ENCODE peak calls at places on chromosomes 11 and 22, in seven cellular contexts. G is body of pancreas, R is heart left ventricle, S is uterus, A is ovary, Y is IMR-90, F is breast epithelium. L is an unnamed sample.

GRCh38 chr22:24951942-24952836 is at the start of gene KIAA1671:
- DNase-seq in S (peak; percentile 74), A (peak; percentile 94), G (peak; percentile 93), Y (peak; percentile 27), R (peak; percentile 94), F (peak; percentile 80), L (no peak)

GRCh38 chr11:43515090-43515489 is 156.4 kb downstream of the TTC17 start:
- DNase-seq in S (no peak), Y (no peak), G (peak; percentile 10), A (no peak), R (no peak), F (no peak), L (no peak)

GRCh38 chr11:93850585-93851018 is at the start of gene VSTM5:
- DNase-seq in S (no peak), F (no peak), A (no peak), Y (no peak), R (no peak), G (no peak), L (no peak)

GRCh38 chr22:46881373-46882118 is 119.1 kb downstream of the TBC1D22A start:
- DNase-seq in F (no peak), R (no peak), G (no peak), A (no peak), S (no peak), Y (peak; percentile 73), L (no peak)

GRCh38 chr11:6443269-6444003 is 2.6 kb upstream of the HPX start:
- DNase-seq in F (peak; percentile 28), S (peak; percentile 54), G (peak; percentile 66), Y (peak; percentile 50), R (peak; percentile 70), A (peak; percentile 71), L (no peak)

GRCh38 chr22:29306830-29307657 is 594 bp downstream of the GAS2L1 start:
- DNase-seq in A (peak; percentile 89), R (peak; percentile 92), F (peak; percentile 67), Y (peak; percentile 61), S (peak; percentile 78), G (peak; percentile 86), L (no peak)

GRCh38 chr11:10908215-10908990 is 50.5 kb upstream of the ZBED5 start:
- DNase-seq in R (no peak), S (peak; percentile 40), G (peak; percentile 87), A (no peak), F (peak; percentile 68), Y (peak; percentile 93), L (no peak)

GRCh38 chr11:133823211-133823610 is 22.1 kb downstream of the SPATA19 start:
- DNase-seq in A (no peak), Y (no peak), R (no peak), S (no peak), G (no peak), F (no peak), L (no peak)

GRCh38 chr11:65492637-65493366 is 6.0 kb upstream of the MALAT1 start:
- DNase-seq in R (peak; percentile 85), G (peak; percentile 71), Y (peak; percentile 89), S (peak; percentile 97), F (peak; percentile 79), A (peak; percentile 88), L (no peak)

GRCh38 chr11:130560000-130560852 is 111.8 kb downstream of the ADAMTS15 start:
- DNase-seq in R (no peak), A (no peak), G (no peak), Y (no peak), S (no peak), F (no peak), L (no peak)

GRCh38 chr22:35835267-35835997 is 117.8 kb downstream of the APOL5 start:
- DNase-seq in R (no peak), G (no peak), Y (peak; percentile 72), A (no peak), S (no peak), F (no peak), L (no peak)

GRCh38 chr22:27132896-27133500 is 475.6 kb downstream of the MIAT start:
- DNase-seq in G (no peak), R (no peak), S (no peak), A (no peak), F (no peak), Y (no peak), L (no peak)

GRCh38 chr11:134662629-134663360 is 250.8 kb upstream of the B3GAT1 start:
- DNase-seq in G (no peak), F (peak; percentile 8), R (no peak), Y (no peak), A (no peak), S (no peak), L (peak; percentile 86)

GRCh38 chr11:4035985-4036384 is 58.6 kb upstream of the RRM1 start:
- DNase-seq in R (no peak), A (no peak), F (no peak), S (no peak), Y (no peak), G (no peak), L (no peak)

GRCh38 chr11:114916406-114916805 is 238.1 kb downstream of the NXPE2 start:
- DNase-seq in R (no peak), S (no peak), F (no peak), A (no peak), G (no peak), Y (no peak), L (no peak)

GRCh38 chr22:23404689-23405365 is 175.3 kb downstream of the IGLL1 start:
- DNase-seq in G (peak; percentile 65), A (peak; percentile 72), S (no peak), Y (peak; percentile 40), R (no peak), F (no peak), L (no peak)

GRCh38 chr11:84685149-84685548 is 942.0 kb downstream of the DLG2 start:
- DNase-seq in A (no peak), R (no peak), S (no peak), Y (no peak), F (no peak), G (no peak), L (no peak)

GRCh38 chr11:25910090-25910489 is 421.8 kb upstream of the ANO3 start:
- DNase-seq in F (no peak), Y (no peak), A (no peak), S (no peak), R (no peak), G (no peak), L (no peak)

GRCh38 chr22:47540011-47540410 is 777.6 kb downstream of the TBC1D22A start:
- DNase-seq in G (no peak), F (no peak), A (no peak), S (no peak), Y (no peak), R (no peak), L (no peak)

GRCh38 chr22:46035742-46036557 is 59.0 kb upstream of the WNT7B start:
- DNase-seq in S (peak; percentile 99), Y (peak; percentile 98), G (peak; percentile 100), A (peak; percentile 100), R (peak; percentile 100), F (peak; percentile 100), L (peak; percentile 100)

GRCh38 chr11:76419896-76420295 is 24.9 kb upstream of the EMSY start:
- DNase-seq in R (no peak), F (no peak), Y (no peak), S (no peak), G (peak; percentile 67), A (no peak), L (no peak)

GRCh38 chr11:130213143-130213978 is 53.8 kb downstream of the ST14 start:
- DNase-seq in S (no peak), G (peak; percentile 73), A (peak; percentile 80), Y (peak; percentile 6), R (peak; percentile 83), F (peak; percentile 25), L (peak; percentile 88)

GRCh38 chr11:63698976-63699733 is 17.9 kb downstream of the RTN3 start:
- DNase-seq in S (no peak), G (no peak), A (no peak), Y (no peak), R (no peak), F (no peak), L (no peak)

DNA sequence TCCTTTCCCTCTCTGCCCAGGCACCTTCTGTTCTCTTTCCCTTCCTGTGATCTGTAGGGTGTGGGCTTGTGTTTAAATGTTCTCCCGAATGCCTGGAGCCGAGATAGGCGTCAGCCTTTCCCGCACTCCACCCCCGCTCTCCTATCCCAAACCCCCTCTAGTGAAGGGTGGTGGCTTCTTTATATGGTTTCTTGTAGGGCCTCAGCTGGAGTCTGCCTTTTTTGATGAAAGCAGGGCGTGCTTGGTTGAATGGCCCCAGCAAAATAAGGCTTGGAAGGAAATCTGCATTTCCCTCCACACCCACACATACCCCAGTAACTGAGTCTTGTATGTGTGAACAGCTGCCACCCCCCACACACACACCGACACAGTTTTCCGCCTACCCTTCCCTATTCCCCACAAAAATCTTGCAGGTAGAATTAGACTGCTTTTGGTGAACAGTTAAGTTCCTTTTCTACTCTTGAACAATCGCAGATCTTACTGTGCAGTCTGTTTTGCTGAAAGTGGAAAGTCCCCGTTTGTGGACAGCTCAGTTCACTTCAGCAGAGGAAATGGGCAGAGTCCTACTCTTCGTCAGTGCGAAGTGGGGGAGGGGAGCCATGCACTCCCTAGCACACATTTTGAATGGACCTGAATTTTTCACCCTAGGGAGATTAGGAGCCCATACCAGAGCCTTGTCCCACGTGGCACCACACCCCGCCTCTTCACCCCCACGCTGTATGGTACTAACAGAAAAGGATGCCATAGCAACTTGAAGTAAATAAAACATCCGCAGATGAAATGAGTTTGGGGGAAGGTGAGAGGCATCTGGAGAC is 25.5 kb upstream of the GRK2 start:
- DNase-seq in A (peak; percentile 70), G (peak; percentile 73), Y (peak; percentile 75), F (peak; percentile 73), S (peak; percentile 64), R (no peak), L (no peak)
- TF ChIP-seq POLR2A in A (no peak), G (peak; percentile 13), Y (peak; percentile 68), F (no peak), S (no peak), R (no peak), L (no peak)

GRCh38 chr11:66720223-66720898 is 8.7 kb downstream of the SPTBN2 start:
- DNase-seq in S (no peak), Y (peak; percentile 56), G (peak; percentile 96), F (peak; percentile 85), R (no peak), A (no peak), L (no peak)
- H3K4me3 ChIP-seq in S (no peak overlapping the region), Y (no peak overlapping the region), G (no peak overlapping the region), F (no peak overlapping the region), R (no peak overlapping the region), A (no peak overlapping the region), L (no peak overlapping the region)

GRCh38 chr22:49894321-49895072 is 23.7 kb downstream of the ALG12 start:
- DNase-seq in F (no peak), Y (no peak), G (no peak), S (no peak), A (no peak), R (no peak), L (no peak)
- TF ChIP-seq POLR2A in F (no peak), Y (no peak), G (no peak), S (no peak), A (no peak), R (no peak), L (no peak)

GRCh38 chr22:20542736-20543135 is 35.3 kb downstream of the MED15 start:
- DNase-seq in Y (no peak), F (no peak), A (no peak), R (no peak), S (no peak), G (no peak), L (no peak)

GRCh38 chr22:20548806-20549205 is 41.4 kb downstream of the MED15 start:
- DNase-seq in S (no peak), F (no peak), Y (no peak), A (no peak), G (no peak), R (peak; percentile 3), L (no peak)

GRCh38 chr22:20547029-20547428 is 39.6 kb downstream of the MED15 start:
- DNase-seq in S (no peak), A (no peak), Y (no peak), F (no peak), G (no peak), R (no peak), L (no peak)

GRCh38 chr22:20546541-20546950 is 39.1 kb downstream of the MED15 start:
- DNase-seq in R (no peak), S (no peak), F (no peak), G (no peak), Y (no peak), A (no peak), L (no peak)

GRCh38 chr22:20545681-20546521 is 38.5 kb downstream of the MED15 start:
- DNase-seq in G (no peak), A (no peak), R (no peak), S (no peak), Y (no peak), F (no peak), L (no peak)
- H3K4me3 ChIP-seq in G (no peak overlapping the region), A (no peak overlapping the region), R (no peak overlapping the region), S (no peak overlapping the region), Y (no peak overlapping the region), F (no peak overlapping the region), L (no peak overlapping the region)

L was measured in esophagus muscularis mucosa.